ENCODE peak calls at places on chromosomes 12 and 14, in seven cellular contexts. T, D, A, U, K, X and J are unnamed samples.

GRCh38 chr12:9096563-9097176 is 19.0 kb downstream of the A2M start:
- DNase-seq in T (no peak), D (no peak), A (no peak), U (no peak), K (no peak), X (no peak), J (no peak)

GRCh38 chr12:108424026-108424425 is 84.9 kb upstream of the CMKLR1 start:
- DNase-seq in T (no peak), D (no peak), A (no peak), U (no peak), K (no peak), X (no peak), J (no peak)

GRCh38 chr14:68724914-68725313 is 68.0 kb downstream of the ZFP36L1 start:
- DNase-seq in T (no peak), D (no peak), A (no peak), U (no peak), K (no peak), X (no peak), J (no peak)

GRCh38 chr12:124550123-124551089 is 17.0 kb downstream of the NCOR2 start:
- DNase-seq in T (no peak), D (no peak), A (no peak), U (peak), K (no peak), X (no peak), J (no peak)

GRCh38 chr14:77094672-77095284 is 3.3 kb upstream of the CIPC start:
- DNase-seq in T (peak), D (peak), A (peak), U (peak), K (peak), X (peak), J (peak)

GRCh38 chr14:99127651-99128167 is 144.3 kb downstream of the BCL11B start:
- DNase-seq in T (no peak), D (no peak), A (peak), U (no peak), K (peak), X (no peak), J (no peak)

GRCh38 chr12:6947615-6948014 is 3.5 kb upstream of the PTPN6 start:
- DNase-seq in T (no peak), D (no peak), A (no peak), U (no peak), K (no peak), X (no peak), J (no peak)

GRCh38 chr12:90502070-90502469 is 452.9 kb downstream of the CCER1 start:
- DNase-seq in T (no peak), D (no peak), A (no peak), U (no peak), K (no peak), X (no peak), J (no peak)

GRCh38 chr12:66446276-66446675 is 144.0 kb downstream of the HELB start:
- DNase-seq in T (no peak), D (no peak), A (no peak), U (no peak), K (no peak), X (no peak), J (no peak)

GRCh38 chr14:91501951-91502930 is 7.9 kb downstream of the PPP4R3A start:
- DNase-seq in T (no peak), D (no peak), A (no peak), U (no peak), K (no peak), X (no peak), J (no peak)

GRCh38 chr12:66503746-66504145 is 175.1 kb downstream of the GRIP1 start:
- DNase-seq in T (no peak), D (no peak), A (no peak), U (no peak), K (no peak), X (no peak), J (no peak)

GRCh38 chr14:102909911-102910310 is 12.6 kb upstream of the AMN start:
- DNase-seq in T (no peak), D (no peak), A (no peak), U (no peak), K (no peak), X (no peak), J (no peak)

GRCh38 chr12:50699940-50700339 is 64.0 kb upstream of the ATF1 start:
- DNase-seq in T (no peak), D (no peak), A (no peak), U (no peak), K (no peak), X (no peak), J (no peak)

GRCh38 chr14:95703341-95703740 is 10.6 kb downstream of the TCL1A start:
- DNase-seq in T (no peak), D (no peak), A (no peak), U (no peak), K (no peak), X (no peak), J (no peak)

GRCh38 chr12:112408621-112409020 is 784 bp downstream of the RPL6 start:
- DNase-seq in T (no peak), D (no peak), A (no peak), U (no peak), K (no peak), X (no peak), J (no peak)

GRCh38 chr14:42163136-42163535 is 556.5 kb downstream of the LRFN5 start:
- DNase-seq in T (no peak), D (no peak), A (no peak), U (no peak), K (no peak), X (no peak), J (no peak)

GRCh38 chr14:65461730-65462129 is 49.2 kb downstream of the FUT8 start:
- DNase-seq in T (no peak), D (no peak), A (no peak), U (peak), K (no peak), X (no peak), J (no peak)

DNA sequence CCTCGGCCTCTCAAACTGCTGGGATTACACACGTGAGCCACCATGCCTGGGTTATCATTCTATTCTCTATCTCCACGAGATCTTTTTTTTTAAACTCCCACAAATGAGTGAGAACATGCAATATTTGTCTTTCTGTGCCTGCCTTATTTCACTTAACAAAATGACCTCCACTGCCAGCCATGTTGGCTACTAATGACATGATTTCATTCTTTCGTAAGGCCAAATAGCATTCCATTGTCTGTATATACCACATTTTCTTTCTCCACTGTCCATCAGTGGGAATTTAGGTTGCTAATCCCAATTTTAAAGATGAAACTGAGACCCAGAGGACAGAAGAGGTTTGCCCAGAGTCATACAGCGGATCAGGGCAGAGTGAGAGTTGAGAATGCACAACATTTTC is 10.9 kb upstream of the TRPV4 start:
- DNase-seq in T (no peak), D (no peak), A (no peak), U (peak), K (no peak), X (no peak), J (no peak)
- TF ChIP-seq CTCF in T (no peak), D (no peak), A (no peak), U (no peak), K (no peak), X (no peak), J (no peak)

GRCh38 chr14:40887912-40888311 is 718.8 kb upstream of the LRFN5 start:
- DNase-seq in T (no peak), D (no peak), A (no peak), U (no peak), K (no peak), X (no peak), J (no peak)

DNA sequence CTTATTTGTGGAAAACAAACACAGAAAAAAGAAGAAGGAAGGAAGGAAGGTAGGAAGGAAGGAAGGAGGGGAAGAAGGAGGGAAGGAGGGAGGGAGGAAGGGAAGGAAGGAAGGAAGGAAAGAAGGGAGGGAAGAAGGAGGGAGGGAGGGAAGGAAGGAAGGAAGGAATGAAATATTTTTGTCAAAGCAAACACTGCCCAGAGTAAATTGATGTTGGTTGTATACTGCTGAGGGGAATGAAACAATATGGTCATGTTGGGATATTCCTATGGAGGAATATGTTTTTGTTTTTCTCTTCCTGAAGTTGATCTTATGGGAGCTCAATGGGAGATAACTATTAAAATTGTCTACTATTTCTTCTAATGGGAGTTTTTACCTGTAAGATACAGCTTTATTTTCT is 717.5 kb upstream of the LRFN5 start:
- DNase-seq in T (no peak), D (no peak), A (no peak), U (no peak), K (no peak), X (no peak), J (no peak)
- TF ChIP-seq CTCF in T (no peak), D (no peak), A (no peak), U (no peak), K (no peak), X (no peak), J (no peak)

DNA sequence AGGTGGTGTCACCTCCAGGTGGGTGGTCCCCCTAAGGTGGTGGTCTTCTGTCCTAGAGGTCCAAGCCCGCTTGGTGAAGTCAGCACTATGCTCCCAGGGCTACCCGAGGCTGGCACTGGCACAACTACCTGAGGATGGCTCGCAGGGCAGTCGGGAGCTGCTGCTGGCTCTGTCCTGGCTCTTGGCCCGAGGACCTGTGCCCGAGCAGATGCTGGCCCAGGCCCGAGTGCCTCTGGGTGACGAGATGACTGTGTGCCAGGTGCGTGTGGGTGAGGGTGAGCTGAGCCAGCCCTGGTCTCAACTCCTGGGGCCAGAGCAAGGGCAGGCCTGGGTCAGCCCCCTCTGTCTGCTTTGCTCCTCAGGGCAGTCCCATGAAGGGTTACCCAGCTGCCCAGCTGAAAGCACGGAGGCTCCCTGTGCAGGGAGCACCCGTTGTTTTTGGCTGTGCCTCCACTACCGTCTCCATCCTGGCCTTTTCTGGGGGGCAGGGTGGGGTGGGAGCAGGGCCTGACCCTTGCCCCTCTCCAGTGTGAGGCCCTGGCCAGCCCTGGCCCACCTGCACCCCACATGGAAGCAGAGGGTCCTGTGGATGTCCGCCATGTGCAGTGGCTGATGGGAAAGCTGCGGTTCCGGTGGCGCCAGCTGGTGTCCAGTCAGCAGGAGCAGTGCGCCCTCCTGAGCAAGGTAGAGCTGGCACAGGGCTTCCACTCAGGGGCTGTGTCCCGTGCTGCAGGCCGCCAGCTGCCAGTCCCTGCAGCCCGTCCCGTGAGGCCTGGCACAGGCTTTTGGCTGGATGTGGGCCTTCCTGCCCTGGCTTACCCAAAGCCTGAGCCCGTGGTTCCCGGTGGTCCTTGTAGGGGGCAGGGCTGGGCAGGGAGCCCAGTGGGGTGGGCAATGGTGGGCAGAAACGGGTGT is 1.3 kb downstream of the TEDC1 start:
- DNase-seq in T (no peak), D (no peak), A (no peak), U (no peak), K (no peak), X (no peak), J (no peak)
- TF ChIP-seq CTCF in T (no peak), D (no peak), A (no peak), U (no peak), K (no peak), X (no peak), J (no peak)

DNA sequence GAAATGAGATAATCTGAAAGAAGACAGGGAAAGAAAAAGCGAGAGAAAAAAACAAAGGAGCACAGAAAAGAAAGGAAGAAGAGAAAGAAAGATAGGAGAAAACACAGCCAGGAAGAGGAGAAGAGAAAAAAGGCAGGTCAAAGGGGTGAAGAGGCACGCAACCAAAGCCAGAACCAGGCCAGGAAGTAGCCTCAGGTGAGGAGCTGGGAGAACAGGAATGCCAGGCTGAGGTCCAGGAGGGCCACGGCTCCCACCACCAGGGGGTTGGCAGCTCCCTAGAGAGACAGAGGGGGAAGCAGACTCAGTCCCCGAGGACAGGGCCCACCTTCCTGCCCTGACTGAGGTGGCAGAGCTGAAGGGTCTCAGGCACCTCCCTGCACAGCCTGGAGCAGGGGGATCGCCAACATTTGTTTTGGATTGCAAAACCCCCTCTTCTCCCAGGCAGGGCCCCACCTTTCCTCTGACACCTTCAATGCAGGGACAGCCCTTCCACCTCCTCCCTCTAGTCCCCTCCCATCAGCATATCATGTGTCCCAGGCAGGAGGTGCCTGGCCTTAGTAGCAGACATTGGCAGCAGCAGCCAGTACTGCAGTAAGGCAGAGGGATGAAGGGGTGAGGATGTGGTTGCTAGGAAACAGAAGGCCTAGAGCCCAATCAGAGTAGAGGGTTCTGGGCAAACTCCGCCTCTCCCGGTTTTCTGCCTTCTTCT is 2.0 kb upstream of the AP1G2 start:
- DNase-seq in T (no peak), D (peak), A (no peak), U (no peak), K (peak), X (no peak), J (no peak)
- TF ChIP-seq CTCF in T (no peak), D (no peak), A (no peak), U (no peak), K (no peak), X (no peak), J (no peak)

DNA sequence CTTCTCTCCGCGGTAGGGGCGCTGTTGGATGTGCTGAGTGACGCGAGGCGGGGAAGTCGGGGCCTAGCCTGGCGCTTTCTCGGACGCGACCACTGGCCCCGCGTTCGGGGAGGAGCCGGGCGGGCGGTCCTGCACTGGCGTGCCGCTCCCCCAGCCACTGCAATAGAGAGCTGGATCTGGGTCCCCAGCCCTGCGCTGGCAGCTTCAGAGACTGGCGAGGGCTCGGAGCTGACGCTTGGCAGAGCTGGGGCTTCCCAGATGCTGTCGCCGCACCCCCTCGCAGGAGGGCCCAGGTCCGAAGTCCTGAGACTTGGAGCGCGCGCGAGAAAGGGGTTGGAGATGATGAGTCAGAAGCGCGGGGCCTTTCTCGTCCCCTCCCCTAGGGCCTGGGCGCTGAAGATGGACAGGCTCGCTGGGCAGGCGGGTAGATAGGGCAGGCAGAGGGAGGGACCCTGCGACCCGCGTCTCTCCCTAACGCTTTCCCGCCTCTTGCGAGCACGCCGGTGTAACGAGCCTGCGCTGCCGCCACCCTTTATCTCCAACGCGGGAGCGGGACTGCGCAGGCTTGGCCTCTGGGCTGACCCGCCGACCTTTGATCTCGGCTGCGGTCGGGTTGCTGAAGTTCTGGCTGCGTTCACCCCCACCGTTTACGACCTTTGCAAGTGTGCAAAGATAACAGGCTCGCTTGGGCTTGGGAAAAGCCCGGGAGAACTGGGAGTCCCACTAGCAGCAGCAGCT is 3.0 kb downstream of the TMEM253 start:
- DNase-seq in T (peak), D (peak), A (peak), U (peak), K (peak), X (peak), J (peak)
- TF ChIP-seq CTCF in T (peak), D (peak), A (peak), U (peak), K (peak), X (peak), J (no peak)

GRCh38 chr14:71384007-71384605 is 476.8 kb downstream of the PCNX1 start:
- DNase-seq in T (peak), D (no peak), A (no peak), U (no peak), K (no peak), X (no peak), J (no peak)

GRCh38 chr14:71383510-71383909 is 476.3 kb downstream of the PCNX1 start:
- DNase-seq in T (no peak), D (no peak), A (no peak), U (no peak), K (no peak), X (no peak), J (no peak)

GRCh38 chr14:71382315-71382714 is 475.1 kb downstream of the PCNX1 start:
- DNase-seq in T (no peak), D (no peak), A (no peak), U (no peak), K (no peak), X (no peak), J (no peak)

GRCh38 chr14:71380271-71380670 is 473.0 kb downstream of the PCNX1 start:
- DNase-seq in T (no peak), D (no peak), A (peak), U (no peak), K (no peak), X (no peak), J (no peak)

GRCh38 chr14:71381814-71382213 is 474.6 kb downstream of the PCNX1 start:
- DNase-seq in T (no peak), D (no peak), A (no peak), U (no peak), K (no peak), X (no peak), J (no peak)
- TF ChIP-seq CTCF in T (no peak), D (no peak), A (no peak), U (no peak), K (no peak), X (no peak), J (no peak)